ENCODE peak calls at places on chromosomes 7 and 10, in nine cellular contexts. P is B cell, I is coronary artery, H is EL, N is HS-27A, O is HuH-7.5, U is Right ventricle myocardium inferior, R is astrocyte of the hippocampus, S is T47D. V is an unnamed sample.

GRCh38 chr10:24449334-24449740 is 240.4 kb downstream of the KIAA1217 start:
- DNase-seq in P (no peak), S (no peak), O (no peak), R (peak; percentile 49), H (peak; percentile 44), I (no peak), N (no peak), U (no peak), V (peak; percentile 49)

GRCh38 chr7:55078465-55079372 is 59.9 kb downstream of the EGFR start:
- DNase-seq in H (no peak), U (no peak), I (no peak), N (no peak), R (no peak), S (no peak), O (peak; percentile 89), P (no peak), V (no peak)

GRCh38 chr7:81161459-81162075 is 242.7 kb upstream of the SEMA3C start:
- DNase-seq in H (peak; percentile 84), O (peak; percentile 28), P (no peak), N (no peak), R (peak; percentile 85), U (no peak), I (no peak), S (no peak), V (no peak)

GRCh38 chr7:101108330-101108857 is 18.5 kb upstream of the SERPINE1 start:
- DNase-seq in H (no peak), I (no peak), P (no peak), N (no peak), S (no peak), R (peak; percentile 69), O (no peak), U (peak; percentile 81), V (peak; percentile 76)

GRCh38 chr7:80760292-80760691 is 121.8 kb downstream of the CD36 start:
- DNase-seq in O (no peak), P (no peak), U (no peak), R (no peak), H (no peak), N (no peak), S (no peak), I (no peak), V (no peak)

GRCh38 chr7:26620352-26620751 is 244.0 kb downstream of the SKAP2 start:
- DNase-seq in O (no peak), S (no peak), I (no peak), H (peak; percentile 29), R (no peak), U (no peak), P (no peak), N (no peak), V (no peak)

GRCh38 chr7:96397936-96398596 is 76.2 kb upstream of the SLC25A13 start:
- DNase-seq in S (no peak), H (peak; percentile 16), P (no peak), R (peak; percentile 34), I (no peak), O (no peak), U (no peak), N (no peak), V (no peak)

GRCh38 chr10:35412900-35413491 is 76.7 kb downstream of the CCNY start:
- DNase-seq in I (no peak), U (no peak), R (peak; percentile 62), N (no peak), S (no peak), H (peak; percentile 84), O (no peak), P (no peak), V (no peak)

GRCh38 chr10:92268763-92269162 is 22.1 kb downstream of the CPEB3 start:
- DNase-seq in I (no peak), R (no peak), O (no peak), N (no peak), H (peak; percentile 2), S (no peak), U (no peak), P (no peak), V (no peak)

GRCh38 chr7:128919241-128919640 is 8.7 kb upstream of the KCP start:
- DNase-seq in N (no peak), S (no peak), O (no peak), U (peak; percentile 26), P (peak; percentile 24), H (no peak), R (no peak), I (peak; percentile 43), V (no peak)